ENCODE peak calls at places on chromosomes 2 and 18, in four cellular contexts. R is GM13977, M is T-cell, E is skeletal muscle cell. H is an unnamed sample.

GRCh38 chr2:45892236-45892701 is 240.8 kb downstream of the PRKCE start:
- DNase-seq in R (no peak), M (no peak), E (no peak), H (no peak)

GRCh38 chr2:19355931-19356544 is 2.4 kb downstream of the OSR1 start:
- DNase-seq in E (no peak), M (no peak), R (peak), H (no peak)

GRCh38 chr2:1010373-1011017 is 59.8 kb downstream of the SNTG2 start:
- DNase-seq in E (no peak), M (no peak), R (no peak), H (no peak)

GRCh38 chr2:27717070-27717453 is 53.4 kb downstream of the SLC4A1AP start:
- DNase-seq in R (no peak), M (no peak), E (peak), H (peak)

GRCh38 chr2:231138699-231139098 is 13.9 kb upstream of the HTR2B start:
- DNase-seq in M (no peak), E (peak), R (no peak), H (no peak)

GRCh38 chr2:228180126-228181097 is 1.1 kb downstream of the SPHKAP start:
- DNase-seq in R (no peak), M (no peak), E (no peak), H (no peak)

GRCh38 chr2:20190862-20191713 is 33.8 kb downstream of the SDC1 start:
- DNase-seq in M (no peak), E (no peak), R (no peak), H (peak)

GRCh38 chr2:55498582-55498981 is 20.9 kb upstream of the CFAP36 start:
- DNase-seq in R (no peak), E (no peak), M (no peak), H (no peak)

GRCh38 chr2:232328038-232328435 is 50.5 kb upstream of the ALPP start:
- DNase-seq in M (no peak), R (no peak), E (no peak), H (no peak)

GRCh38 chr2:233513953-233514655 is 52.5 kb downstream of the USP40 start:
- DNase-seq in M (no peak), R (no peak), E (no peak), H (no peak)

GRCh38 chr2:63734510-63734909 is 107.2 kb upstream of the UGP2 start:
- DNase-seq in E (peak), M (no peak), R (no peak), H (no peak)

GRCh38 chr18:63216497-63216896 is 103.1 kb downstream of the BCL2 start:
- DNase-seq in M (no peak), E (no peak), R (no peak), H (no peak)

GRCh38 chr2:9753665-9754531 is 89.4 kb upstream of the TAF1B start:
- DNase-seq in E (no peak), M (peak), R (peak), H (no peak)

GRCh38 chr2:176104338-176105077 is 2.6 kb upstream of the HOXD11 start:
- DNase-seq in R (no peak), M (no peak), E (no peak), H (no peak)

GRCh38 chr2:55923091-55923977 is at the start of gene EFEMP1:
- DNase-seq in R (no peak), M (no peak), E (no peak), H (peak)

GRCh38 chr2:52416340-52416739 is 1351.3 kb upstream of the CHAC2 start:
- DNase-seq in R (no peak), M (no peak), E (no peak), H (no peak)

H was measured in trophoblast cell.